ENCODE peak calls at places on chromosomes 13 and 19, in ten cellular contexts. G is heart right ventricle, H is ascending aorta, F is brain microvascular endothelial cell, J is PC-3, V is thoracic aorta, S is foreskin fibroblast, R is lung, N is fibroblast of mammary gland, D is MCF 10A. T is an unnamed sample.

GRCh38 chr19:10719466-10719961 is 1.6 kb downstream of the DNM2 start:
- DNase-seq in G (no peak), H (no peak), F (no peak), J (no peak), V (no peak), S (no peak), R (no peak), N (no peak), D (no peak), T (no peak)

GRCh38 chr13:41457589-41458186 is 338 bp downstream of the RGCC start:
- DNase-seq in G (peak), H (no peak), F (no peak), J (no peak), V (no peak), S (no peak), R (peak), N (no peak), D (no peak), T (no peak)

GRCh38 chr19:57807541-57807940 is 7.2 kb downstream of the ZNF552 start:
- DNase-seq in G (no peak), H (no peak), F (no peak), J (no peak), V (no peak), S (no peak), R (no peak), N (peak), D (no peak), T (no peak)

GRCh38 chr13:109666656-109667448 is 119.5 kb downstream of the IRS2 start:
- DNase-seq in G (no peak), H (no peak), F (peak), J (peak), V (no peak), S (peak), R (no peak), N (peak), D (no peak), T (no peak)

GRCh38 chr19:38852231-38853044 is 2.7 kb upstream of the HNRNPL start:
- DNase-seq in G (no peak), H (peak), F (peak), J (peak), V (peak), S (peak), R (peak), N (peak), D (peak), T (peak)

GRCh38 chr13:42405665-42406390 is 133.9 kb downstream of the AKAP11 start:
- DNase-seq in G (no peak), H (no peak), F (peak), J (peak), V (no peak), S (no peak), R (no peak), N (peak), D (peak), T (no peak)

GRCh38 chr13:21979156-21979819 is 308.4 kb downstream of the FGF9 start:
- DNase-seq in G (no peak), H (no peak), F (no peak), J (no peak), V (no peak), S (no peak), R (no peak), N (no peak), D (no peak), T (no peak)

GRCh38 chr19:38729653-38730469 is 14.4 kb downstream of the CAPN12 start:
- DNase-seq in G (peak), H (no peak), F (peak), J (peak), V (no peak), S (no peak), R (peak), N (peak), D (peak), T (peak)

GRCh38 chr13:30268673-30269072 is 38.7 kb downstream of the KATNAL1 start:
- DNase-seq in G (no peak), H (no peak), F (no peak), J (no peak), V (no peak), S (no peak), R (no peak), N (no peak), D (no peak), T (no peak)

GRCh38 chr19:33292595-33293254 is 9.6 kb downstream of the CEBPA start:
- DNase-seq in G (no peak), H (no peak), F (no peak), J (peak), V (no peak), S (no peak), R (peak), N (peak), D (peak), T (no peak)

GRCh38 chr13:93318538-93318937 is 91.9 kb downstream of the GPC6 start:
- DNase-seq in G (no peak), H (no peak), F (no peak), J (peak), V (no peak), S (no peak), R (no peak), N (peak), D (peak), T (no peak)

GRCh38 chr13:75399168-75399878 is 82.6 kb downstream of the TBC1D4 start:
- DNase-seq in G (no peak), H (no peak), F (peak), J (no peak), V (no peak), S (no peak), R (no peak), N (no peak), D (no peak), T (no peak)

GRCh38 chr19:12843999-12844732 is 5.9 kb downstream of the MAST1 start:
- DNase-seq in G (no peak), H (no peak), F (no peak), J (peak), V (no peak), S (no peak), R (no peak), N (no peak), D (no peak), T (no peak)

GRCh38 chr19:24032651-24033050 is 54.3 kb upstream of the ZNF254 start:
- DNase-seq in G (no peak), H (no peak), F (no peak), J (no peak), V (no peak), S (no peak), R (no peak), N (no peak), D (no peak), T (no peak)

GRCh38 chr13:44758595-44759221 is 182.6 kb upstream of the TSC22D1 start:
- DNase-seq in G (no peak), H (no peak), F (peak), J (peak), V (no peak), S (peak), R (no peak), N (peak), D (peak), T (no peak)

GRCh38 chr13:75492389-75492788 is 10.4 kb upstream of the TBC1D4 start:
- DNase-seq in G (no peak), H (no peak), F (peak), J (no peak), V (no peak), S (no peak), R (no peak), N (peak), D (peak), T (no peak)

GRCh38 chr13:40205771-40206240 is 460.6 kb downstream of the FOXO1 start:
- DNase-seq in G (no peak), H (no peak), F (no peak), J (no peak), V (no peak), S (no peak), R (no peak), N (no peak), D (no peak), T (no peak)

GRCh38 chr19:57812201-57812600 is 2.5 kb downstream of the ZNF552 start:
- DNase-seq in G (no peak), H (no peak), F (no peak), J (no peak), V (no peak), S (no peak), R (no peak), N (no peak), D (no peak), T (no peak)

GRCh38 chr19:18665771-18666202 is 17.7 kb upstream of the CRTC1 start:
- DNase-seq in G (no peak), H (no peak), F (no peak), J (no peak), V (no peak), S (no peak), R (no peak), N (no peak), D (no peak), T (no peak)

GRCh38 chr13:34654682-34655081 is 287.4 kb upstream of the NBEA start:
- DNase-seq in G (no peak), H (no peak), F (no peak), J (no peak), V (no peak), S (no peak), R (no peak), N (peak), D (no peak), T (no peak)

GRCh38 chr19:51726049-51726448 is 2.3 kb upstream of the HAS1 start:
- DNase-seq in G (peak), H (peak), F (peak), J (no peak), V (no peak), S (peak), R (no peak), N (peak), D (peak), T (peak)

GRCh38 chr19:18340237-18340989 is at the start of gene PGPEP1:
- DNase-seq in G (peak), H (peak), F (no peak), J (peak), V (no peak), S (peak), R (peak), N (peak), D (no peak), T (peak)

GRCh38 chr19:14048439-14049153 is 13.3 kb downstream of the PALM3 start:
- DNase-seq in G (peak), H (no peak), F (peak), J (peak), V (no peak), S (no peak), R (peak), N (peak), D (peak), T (peak)

GRCh38 chr19:48913114-48913513 is 13.0 kb downstream of the NUCB1 start:
- DNase-seq in G (no peak), H (no peak), F (no peak), J (peak), V (no peak), S (no peak), R (no peak), N (no peak), D (no peak), T (no peak)

GRCh38 chr19:30312582-30313352 is 59.4 kb upstream of the ZNF536 start:
- DNase-seq in G (no peak), H (no peak), F (no peak), J (no peak), V (no peak), S (no peak), R (no peak), N (no peak), D (no peak), T (no peak)

GRCh38 chr13:102978168-102978567 is 88.0 kb downstream of the SLC10A2 start:
- DNase-seq in G (no peak), H (no peak), F (no peak), J (no peak), V (no peak), S (peak), R (no peak), N (peak), D (no peak), T (no peak)

GRCh38 chr13:102580552-102581169 is 16.1 kb upstream of the TPP2 start:
- DNase-seq in G (no peak), H (no peak), F (peak), J (peak), V (no peak), S (peak), R (no peak), N (peak), D (peak), T (no peak)

GRCh38 chr13:30791354-30791921 is 56.1 kb downstream of the ALOX5AP start:
- DNase-seq in G (peak), H (no peak), F (no peak), J (no peak), V (no peak), S (peak), R (no peak), N (peak), D (no peak), T (no peak)

GRCh38 chr13:86585826-86586225 is 786.6 kb upstream of the SLITRK6 start:
- DNase-seq in G (peak), H (no peak), F (no peak), J (peak), V (no peak), S (peak), R (no peak), N (peak), D (peak), T (peak)

GRCh38 chr13:102255409-102255808 is 146.4 kb downstream of the FGF14 start:
- DNase-seq in G (no peak), H (no peak), F (no peak), J (no peak), V (no peak), S (no peak), R (no peak), N (no peak), D (no peak), T (no peak)

GRCh38 chr19:14164724-14165493 is 28.5 kb upstream of the ASF1B start:
- DNase-seq in G (no peak), H (no peak), F (no peak), J (no peak), V (no peak), S (no peak), R (no peak), N (no peak), D (no peak), T (no peak)

GRCh38 chr19:18594096-18594823 is 5.7 kb downstream of the REX1BD start:
- DNase-seq in G (peak), H (peak), F (peak), J (peak), V (no peak), S (peak), R (peak), N (peak), D (peak), T (no peak)

GRCh38 chr19:53076984-53077383 is 26.2 kb downstream of the ZNF160 start:
- DNase-seq in G (peak), H (no peak), F (peak), J (peak), V (no peak), S (peak), R (no peak), N (peak), D (no peak), T (peak)

GRCh38 chr13:83881917-83882625 is at the start of gene SLITRK1:
- DNase-seq in G (peak), H (no peak), F (peak), J (no peak), V (no peak), S (peak), R (no peak), N (peak), D (peak), T (peak)

GRCh38 chr13:71320452-71320851 is 546.6 kb downstream of the DACH1 start:
- DNase-seq in G (no peak), H (no peak), F (peak), J (peak), V (no peak), S (no peak), R (no peak), N (peak), D (peak), T (no peak)

GRCh38 chr19:35291259-35291658 is 702 bp upstream of the MAG start:
- DNase-seq in G (no peak), H (no peak), F (no peak), J (no peak), V (no peak), S (no peak), R (no peak), N (no peak), D (no peak), T (no peak)

GRCh38 chr19:10074153-10074552 is 12.0 kb upstream of the SHFL start:
- DNase-seq in G (no peak), H (no peak), F (peak), J (peak), V (no peak), S (peak), R (no peak), N (peak), D (peak), T (no peak)

GRCh38 chr19:39372047-39372802 is 18.7 kb downstream of the PAF1 start:
- DNase-seq in G (peak), H (peak), F (peak), J (no peak), V (peak), S (peak), R (peak), N (peak), D (peak), T (no peak)

GRCh38 chr19:2334426-2334825 is 5.9 kb downstream of the SPPL2B start:
- DNase-seq in G (no peak), H (no peak), F (no peak), J (no peak), V (no peak), S (no peak), R (no peak), N (no peak), D (no peak), T (no peak)

GRCh38 chr19:2332341-2333026 is 4.0 kb downstream of the SPPL2B start:
- DNase-seq in G (peak), H (no peak), F (no peak), J (no peak), V (no peak), S (no peak), R (no peak), N (no peak), D (no peak), T (no peak)

GRCh38 chr19:2333027-2333806 is 4.7 kb downstream of the SPPL2B start:
- DNase-seq in G (no peak), H (no peak), F (no peak), J (no peak), V (no peak), S (no peak), R (no peak), N (no peak), D (no peak), T (no peak)

GRCh38 chr19:2334986-2335846 is 6.7 kb downstream of the SPPL2B start:
- DNase-seq in G (peak), H (no peak), F (no peak), J (no peak), V (no peak), S (no peak), R (no peak), N (no peak), D (no peak), T (no peak)

GRCh38 chr19:2333807-2334211 is 5.3 kb downstream of the SPPL2B start:
- DNase-seq in G (no peak), H (no peak), F (no peak), J (no peak), V (no peak), S (no peak), R (no peak), N (no peak), D (no peak), T (no peak)
- TF ChIP-seq CTCF in G (no peak), H (no peak), F (no peak), J (peak), V (no peak), S (no peak), R (no peak), N (no peak), D (no peak), T (no peak)

DNA sequence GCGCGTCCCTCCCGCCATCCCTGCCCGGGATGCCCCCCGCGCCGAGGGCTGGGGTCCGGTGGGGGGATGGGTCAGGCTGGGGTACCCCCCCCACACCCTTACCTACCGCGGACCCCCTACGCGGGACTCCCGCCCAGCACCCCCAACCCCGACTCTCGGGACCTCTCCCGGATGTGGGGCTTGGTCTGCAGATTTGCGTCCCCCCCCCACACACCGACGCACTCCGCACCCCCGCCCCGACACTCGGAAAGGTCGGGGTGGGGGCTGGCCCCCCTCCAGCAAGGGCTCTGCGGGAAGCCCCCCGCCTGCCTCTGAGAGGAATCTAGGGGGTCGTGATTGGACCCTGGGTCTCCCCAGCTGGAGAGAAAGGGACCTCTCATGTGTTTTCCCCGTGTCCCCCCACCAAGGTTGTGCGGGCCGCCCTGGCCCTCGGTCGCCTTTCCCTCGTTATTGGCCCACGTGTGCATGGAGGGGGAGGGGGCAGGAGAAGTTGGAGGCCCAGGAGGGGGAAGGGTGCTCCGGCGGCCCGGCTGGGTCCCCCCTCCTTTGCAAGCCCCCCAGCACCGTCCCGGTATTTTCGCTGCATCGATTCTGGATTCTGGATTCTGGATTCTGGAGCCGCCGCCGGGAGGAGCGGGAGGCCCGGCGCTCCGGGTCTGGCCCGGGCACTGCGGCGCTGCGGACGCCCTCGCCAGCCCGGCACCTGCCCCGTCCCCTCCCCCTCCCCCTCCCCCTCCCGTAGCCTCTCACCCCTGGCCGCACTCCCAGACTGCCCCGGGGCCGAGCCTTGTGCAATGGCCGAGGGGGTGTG is 583 bp downstream of the NFIC start:
- DNase-seq in G (peak), H (no peak), F (no peak), J (peak), V (no peak), S (peak), R (no peak), N (no peak), D (peak), T (no peak)
- TF ChIP-seq CTCF in G (no peak), H (no peak), F (no peak), J (no peak), V (no peak), S (no peak), R (no peak), N (no peak), D (no peak), T (no peak)

DNA sequence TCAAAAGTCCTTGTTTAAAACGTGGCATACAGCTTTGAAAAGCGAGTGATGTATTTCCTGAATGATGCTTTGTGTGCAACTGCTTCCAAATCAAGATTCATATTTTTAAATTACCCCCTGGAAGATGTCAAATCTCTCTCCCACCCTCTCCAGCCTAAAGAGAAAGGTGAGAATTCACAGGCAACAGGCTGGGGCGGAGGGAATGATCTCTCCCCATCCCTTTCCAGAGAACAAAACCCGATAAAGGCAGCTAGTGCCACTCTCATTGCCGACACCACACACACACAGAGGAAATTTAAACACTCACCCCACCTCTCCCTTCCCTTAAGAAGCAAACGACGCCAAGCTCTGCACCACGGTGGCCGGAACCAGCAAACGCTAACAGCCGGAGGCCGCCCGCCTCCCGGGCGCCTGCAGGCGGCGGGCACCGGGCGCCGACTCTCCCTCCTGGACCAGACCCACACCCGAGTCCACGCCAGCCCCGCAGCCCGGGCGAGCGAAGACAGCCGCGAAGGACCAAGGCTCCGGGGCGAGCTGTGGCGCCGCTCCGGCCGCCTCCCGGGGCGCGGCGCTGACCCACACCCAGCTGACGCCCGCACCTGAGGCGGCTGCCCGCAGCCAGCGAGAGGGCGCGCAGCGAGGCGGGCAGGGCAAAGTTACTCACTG is 485 bp downstream of the LNX2 start:
- DNase-seq in G (peak), H (peak), F (peak), J (peak), V (no peak), S (peak), R (peak), N (peak), D (peak), T (no peak)
- TF ChIP-seq CTCF in G (no peak), H (peak), F (peak), J (peak), V (peak), S (peak), R (no peak), N (no peak), D (peak), T (no peak)

GRCh38 chr19:6354098-6354674 is 7.1 kb upstream of the CLPP start:
- DNase-seq in G (no peak), H (no peak), F (no peak), J (peak), V (no peak), S (no peak), R (no peak), N (peak), D (no peak), T (no peak)
- TF ChIP-seq CTCF in G (peak), H (no peak), F (peak), J (peak), V (peak), S (peak), R (no peak), N (peak), D (peak), T (no peak)

GRCh38 chr19:4584670-4585460 is 25.4 kb upstream of the SEMA6B start:
- DNase-seq in G (no peak), H (no peak), F (no peak), J (no peak), V (no peak), S (no peak), R (no peak), N (no peak), D (no peak), T (no peak)
- TF ChIP-seq CTCF in G (no peak), H (no peak), F (no peak), J (no peak), V (no peak), S (no peak), R (no peak), N (no peak), D (no peak), T (no peak)